ENCODE peak calls at places on chromosomes 6 and 20, in five cellular contexts. J is HFF-Myc; Z is neural crest cell; Q is GM23338; P is CD8-positive, alpha-beta T cell. U is an unnamed sample.
A peak's percentile ranks its signal among the peaks of the same experiment; 100 is the strongest.

GRCh38 chr6:56856036-56856580 is 98.8 kb upstream of the BEND6 start:
- DNase-seq in P (no peak), Z (no peak), Q (no peak), J (no peak), U (no peak)

GRCh38 chr20:40508821-40509220 is 180.2 kb downstream of the MAFB start:
- DNase-seq in P (no peak), J (no peak), Q (no peak), Z (no peak), U (no peak)

GRCh38 chr6:136788069-136788902 is 4.0 kb downstream of the MAP3K5 start:
- DNase-seq in J (no peak), Q (no peak), P (no peak), Z (no peak), U (no peak)

GRCh38 chr20:62581806-62582205 is 60.5 kb upstream of the SLCO4A1 start:
- DNase-seq in J (no peak), P (no peak), Z (no peak), Q (no peak), U (no peak)

GRCh38 chr20:48128436-48128835 is 343.2 kb upstream of the SULF2 start:
- DNase-seq in J (no peak), Z (no peak), Q (no peak), P (no peak), U (no peak)

GRCh38 chr20:34066476-34067090 is 45.5 kb downstream of the EIF2S2 start:
- DNase-seq in J (peak; percentile 56), Z (no peak), P (no peak), Q (no peak), U (no peak)

GRCh38 chr20:62405108-62405980 is 1.7 kb downstream of the CABLES2 start:
- DNase-seq in Z (peak; percentile 59), J (no peak), Q (peak; percentile 76), P (no peak), U (peak; percentile 78)

GRCh38 chr20:39800111-39800510 is 838.0 kb downstream of the DHX35 start:
- DNase-seq in Q (no peak), J (no peak), Z (no peak), P (no peak), U (no peak)

GRCh38 chr6:169556758-169557505 is 144.9 kb downstream of the WDR27 start:
- DNase-seq in J (no peak), Q (no peak), P (no peak), Z (no peak), U (no peak)

DNA sequence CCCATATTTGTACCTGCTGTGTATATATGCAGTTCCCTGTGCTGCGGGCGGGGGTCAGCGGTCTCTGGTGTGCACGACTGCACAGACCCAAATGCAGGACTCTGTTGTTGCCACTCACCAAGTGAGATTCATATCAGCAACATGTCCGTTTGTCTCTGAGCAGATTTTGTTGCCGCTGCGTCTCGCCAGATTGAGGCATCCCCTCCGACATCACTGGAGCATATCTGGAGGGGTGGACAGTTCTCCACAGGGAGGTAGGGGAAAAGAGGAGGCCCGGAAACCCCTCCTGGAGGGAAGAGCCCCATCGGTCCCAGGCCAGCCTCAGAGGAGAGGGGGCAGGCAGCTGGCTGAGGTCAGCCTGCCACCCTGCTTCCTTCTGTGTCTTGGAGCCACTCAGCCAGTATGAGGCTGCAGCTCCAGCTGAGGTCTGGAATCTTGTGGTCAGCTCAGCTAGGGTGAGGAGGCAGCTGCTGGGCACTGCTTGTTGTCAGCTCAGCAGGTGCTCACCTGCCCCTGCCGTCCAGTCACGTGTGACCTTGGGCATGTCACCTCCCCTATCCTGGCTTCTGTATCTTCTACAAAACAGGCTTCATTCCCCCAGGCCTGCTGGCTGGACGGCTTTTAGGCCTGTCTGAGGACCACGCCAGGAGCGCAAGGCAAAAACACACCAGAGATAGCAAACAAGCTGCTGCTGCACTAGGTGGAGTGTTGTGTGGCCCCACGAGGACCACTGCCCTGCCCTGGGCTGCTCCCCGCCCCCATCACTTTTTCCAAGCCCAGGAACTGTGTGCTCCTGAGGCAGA is 47.1 kb downstream of the HNF4A start:
- DNase-seq in P (no peak), J (no peak), Q (no peak), Z (no peak), U (no peak)
- TF ChIP-seq CTCF in P (no peak), J (no peak), Q (no peak), Z (no peak), U (no peak)

GRCh38 chr20:43913291-43914025 is 1.2 kb upstream of the TOX2 start:
- DNase-seq in P (no peak), Z (no peak), Q (peak; percentile 13), J (no peak), U (no peak)

GRCh38 chr20:43909211-43909610 is 5.4 kb upstream of the TOX2 start:
- DNase-seq in Q (no peak), J (no peak), P (no peak), Z (no peak), U (no peak)

GRCh38 chr20:43911066-43911465 is 3.6 kb upstream of the TOX2 start:
- DNase-seq in Q (peak; percentile 13), Z (no peak), P (peak; percentile 9), J (peak; percentile 26), U (no peak)

GRCh38 chr20:43909720-43910119 is 4.9 kb upstream of the TOX2 start:
- DNase-seq in P (no peak), J (no peak), Q (no peak), Z (no peak), U (no peak)

GRCh38 chr20:43910564-43910963 is 4.1 kb upstream of the TOX2 start:
- DNase-seq in J (no peak), P (peak; percentile 2), Q (no peak), Z (no peak), U (no peak)
- TF ChIP-seq CTCF in J (no peak), P (no peak), Q (no peak), Z (no peak), U (no peak)

GRCh38 chr6:30942338-30943060 is 1.7 kb downstream of the MUCL3 start:
- DNase-seq in Q (peak; percentile 99), J (peak; percentile 79), Z (peak; percentile 70), P (no peak), U (peak; percentile 38)
- TF ChIP-seq CTCF in Q (peak; percentile 67), J (peak; percentile 83), Z (peak; percentile 67), P (no peak), U (no peak)

DNA sequence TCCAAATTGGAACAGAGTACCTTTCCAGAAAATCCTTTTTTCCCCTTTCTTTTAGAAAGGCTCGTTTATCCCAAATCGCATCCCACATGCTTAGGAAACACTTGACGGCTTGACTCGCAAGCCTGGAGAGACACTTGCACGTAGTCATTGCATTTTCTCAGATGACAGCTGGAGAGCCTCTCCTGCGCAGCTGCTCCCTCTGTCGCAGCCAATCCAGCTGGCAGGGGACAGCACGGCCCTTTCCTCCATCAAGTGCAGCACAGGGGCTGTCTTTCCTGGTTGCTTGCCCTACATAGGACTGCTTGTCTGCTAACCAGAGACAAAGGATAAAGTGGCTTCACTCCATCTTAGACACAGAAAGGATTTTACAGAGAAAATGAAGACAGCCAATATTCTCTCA is 77.6 kb upstream of the RGS17 start:
- DNase-seq in Q (peak; percentile 4), P (no peak), J (no peak), Z (no peak), U (peak; percentile 78)
- TF ChIP-seq CTCF in Q (no peak), P (no peak), J (no peak), Z (no peak), U (no peak)

GRCh38 chr6:152356659-152357058 is 280.5 kb downstream of the SYNE1 start:
- DNase-seq in J (no peak), P (no peak), Z (no peak), Q (peak; percentile 64), U (no peak)
- TF ChIP-seq CTCF in J (no peak), P (peak; percentile 46), Z (peak; percentile 58), Q (peak; percentile 68), U (no peak)

GRCh38 chr6:138572200-138572875 is 73.0 kb upstream of the NHSL1 start:
- DNase-seq in J (peak; percentile 35), Q (peak; percentile 88), Z (peak; percentile 72), P (no peak), U (peak; percentile 66)
- TF ChIP-seq CTCF in J (no peak), Q (no peak), Z (peak; percentile 9), P (no peak), U (no peak)

GRCh38 chr6:110394409-110394808 is 21.0 kb downstream of the DDO start:
- DNase-seq in P (no peak), J (no peak), Q (no peak), Z (no peak), U (no peak)

GRCh38 chr6:110389689-110390382 is 25.5 kb downstream of the DDO start:
- DNase-seq in J (no peak), P (no peak), Z (no peak), Q (no peak), U (no peak)

GRCh38 chr6:110395221-110395620 is 20.2 kb downstream of the DDO start:
- DNase-seq in Z (no peak), J (no peak), Q (no peak), P (no peak), U (no peak)

GRCh38 chr6:110390404-110390803 is 25.0 kb downstream of the DDO start:
- DNase-seq in Q (no peak), J (no peak), P (no peak), Z (no peak), U (no peak)

DNA sequence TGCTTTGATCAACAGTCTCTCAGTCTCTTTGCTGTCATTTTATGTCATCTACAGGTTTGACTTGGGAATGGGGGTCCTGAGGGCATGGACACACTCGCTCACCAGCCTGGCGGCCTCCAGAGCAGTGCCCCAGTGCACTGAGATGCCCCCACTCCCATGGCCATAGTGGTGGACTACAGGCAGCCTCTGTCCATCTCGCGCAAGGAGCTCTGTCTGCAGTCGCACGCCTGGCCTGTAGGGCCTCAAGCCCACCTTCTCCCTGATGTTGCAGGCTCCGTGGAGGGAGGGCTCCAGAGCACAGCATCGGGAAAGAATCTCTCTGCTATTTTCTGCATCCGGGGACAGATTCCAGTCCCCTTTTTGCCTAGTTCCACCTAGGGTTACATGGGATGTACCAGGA is 22.6 kb downstream of the DDO start:
- DNase-seq in J (no peak), Z (no peak), P (no peak), Q (peak; percentile 55), U (no peak)
- TF ChIP-seq CTCF in J (no peak), Z (no peak), P (no peak), Q (no peak), U (no peak)

DNA sequence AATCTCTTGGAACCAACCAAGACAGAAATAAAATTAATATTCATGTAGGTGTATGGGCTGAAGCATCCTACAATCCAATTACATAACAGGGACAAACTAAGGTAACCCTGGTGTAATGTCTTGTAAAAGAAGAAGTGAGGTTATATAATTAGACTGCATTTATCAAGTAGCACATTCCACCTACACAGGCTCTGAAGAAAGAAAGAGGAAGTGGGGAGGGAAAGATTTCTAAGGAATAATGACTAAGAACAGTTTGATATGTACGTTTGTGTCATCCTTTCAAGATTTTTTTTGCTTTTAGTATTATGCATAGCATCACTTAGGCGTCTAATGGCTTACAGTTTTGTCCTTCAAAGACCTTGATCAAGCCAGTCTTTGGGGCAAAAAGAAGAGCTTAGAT is 139.7 kb downstream of the PLCB1 start:
- DNase-seq in P (no peak), Q (no peak), Z (no peak), J (no peak), U (no peak)
- TF ChIP-seq CTCF in P (no peak), Q (no peak), Z (no peak), J (no peak), U (no peak)

U was measured in glutamatergic neuron.